ENCODE peak calls at places on chromosome 4, in six cellular contexts. V is OCI-LY7, A is keratinocyte, G is H9, W is fibroblast of lung, P is IMR-90. J is an unnamed sample.

GRCh38 chr4:146582864-146583263 is 55.8 kb upstream of the POU4F2 start:
- DNase-seq in V (no peak), G (no peak), A (no peak), P (no peak), W (no peak), J (no peak)

GRCh38 chr4:86918539-86919072 is 16.2 kb upstream of the AFF1 start:
- DNase-seq in A (no peak), G (no peak), W (peak; percentile 52), V (no peak), P (peak; percentile 86), J (no peak)

GRCh38 chr4:39044947-39045734 is 12.9 kb upstream of the TMEM156 start:
- DNase-seq in V (peak; percentile 63), G (peak; percentile 44), A (no peak), W (no peak), P (no peak), J (peak; percentile 79)

GRCh38 chr4:151324449-151325319 is 721 bp downstream of the SH3D19 start:
- DNase-seq in A (no peak), W (peak; percentile 45), V (no peak), G (peak; percentile 79), P (peak; percentile 47), J (peak; percentile 85)

GRCh38 chr4:184251680-184252000 is 34.0 kb upstream of the ENPP6 start:
- DNase-seq in P (no peak), W (no peak), V (no peak), A (no peak), G (no peak), J (no peak)

GRCh38 chr4:173252024-173252935 is 81.9 kb downstream of the HMGB2 start:
- DNase-seq in P (peak; percentile 100), G (no peak), A (peak; percentile 90), V (peak; percentile 63), W (peak; percentile 99), J (peak; percentile 73)

GRCh38 chr4:185232370-185232769 is 23.0 kb downstream of the SNX25 start:
- DNase-seq in G (no peak), V (no peak), W (peak; percentile 36), A (no peak), P (peak; percentile 57), J (peak; percentile 44)

GRCh38 chr4:98728433-98728832 is 70.0 kb upstream of the TSPAN5 start:
- DNase-seq in A (no peak), P (peak; percentile 69), W (peak; percentile 66), V (no peak), G (no peak), J (peak; percentile 84)

GRCh38 chr4:185201983-185202962 is 1.5 kb downstream of the CFAP97 start:
- DNase-seq in W (peak; percentile 28), V (peak; percentile 31), P (peak; percentile 42), A (no peak), G (peak; percentile 39), J (peak; percentile 93)

GRCh38 chr4:98720871-98721480 is 62.6 kb upstream of the TSPAN5 start:
- DNase-seq in G (no peak), W (peak; percentile 1), P (peak; percentile 10), V (no peak), A (peak; percentile 50), J (peak; percentile 29)

GRCh38 chr4:70901607-70901983 is 574 bp upstream of the MOB1B start:
- DNase-seq in V (peak; percentile 19), G (no peak), W (no peak), A (no peak), P (no peak), J (peak; percentile 87)

GRCh38 chr4:7275067-7275466 is 82.7 kb downstream of the SORCS2 start:
- DNase-seq in G (no peak), W (no peak), V (no peak), A (no peak), P (no peak), J (no peak)

GRCh38 chr4:3863841-3864734 is 97.9 kb downstream of the ADRA2C start:
- DNase-seq in G (no peak), V (no peak), W (no peak), P (no peak), A (no peak), J (peak; percentile 78)

GRCh38 chr4:112378858-112379257 is 81.7 kb downstream of the ALPK1 start:
- DNase-seq in A (no peak), G (no peak), W (no peak), V (no peak), P (no peak), J (no peak)

GRCh38 chr4:98516441-98517323 is 141.7 kb downstream of the TSPAN5 start:
- DNase-seq in P (peak; percentile 27), W (peak; percentile 50), G (no peak), A (no peak), V (no peak), J (no peak)

GRCh38 chr4:85759392-85759791 is 284.4 kb downstream of the ARHGAP24 start:
- DNase-seq in V (no peak), P (no peak), G (no peak), W (no peak), A (no peak), J (no peak)

GRCh38 chr4:173414456-173414855 is 15.5 kb upstream of the SCRG1 start:
- DNase-seq in G (no peak), A (no peak), W (no peak), P (no peak), V (no peak), J (no peak)

GRCh38 chr4:140152015-140152703 is 1.8 kb downstream of the MAML3 start:
- DNase-seq in W (no peak), P (no peak), G (no peak), A (no peak), V (peak; percentile 77), J (peak; percentile 86)

GRCh38 chr4:88172987-88173386 is 14.5 kb upstream of the ABCG2 start:
- DNase-seq in A (no peak), W (no peak), G (no peak), P (no peak), V (no peak), J (no peak)

GRCh38 chr4:10078481-10079233 is 37.9 kb downstream of the WDR1 start:
- DNase-seq in P (no peak), W (no peak), V (no peak), A (no peak), G (no peak), J (peak; percentile 80)

GRCh38 chr4:36582214-36582613 is 300.8 kb downstream of the DTHD1 start:
- DNase-seq in G (no peak), W (no peak), V (no peak), A (no peak), P (no peak), J (no peak)

GRCh38 chr4:139740531-139741041 is 75.0 kb downstream of the MGST2 start:
- DNase-seq in V (no peak), G (no peak), W (peak; percentile 98), A (peak; percentile 15), P (peak; percentile 97), J (peak; percentile 94)

GRCh38 chr4:117134386-117134785 is 49.0 kb upstream of the TRAM1L1 start:
- DNase-seq in P (peak; percentile 84), A (peak; percentile 5), V (no peak), G (peak; percentile 37), W (peak; percentile 82), J (no peak)

GRCh38 chr4:27276322-27277073 is 415.9 kb downstream of the STIM2 start:
- DNase-seq in G (no peak), P (no peak), A (no peak), W (no peak), V (no peak), J (no peak)

GRCh38 chr4:146182450-146182849 is 6.9 kb downstream of the LSM6 start:
- DNase-seq in A (no peak), G (no peak), W (no peak), P (no peak), V (no peak), J (no peak)

GRCh38 chr4:88860594-88860993 is 163.0 kb upstream of the NAP1L5 start:
- DNase-seq in P (peak; percentile 32), V (no peak), G (no peak), A (no peak), W (peak; percentile 38), J (no peak)

GRCh38 chr4:141074098-141074878 is 59.0 kb downstream of the RNF150 start:
- DNase-seq in G (no peak), V (no peak), A (no peak), P (no peak), W (no peak), J (no peak)

GRCh38 chr4:184728858-184729257 is 5.0 kb downstream of the CENPU start:
- DNase-seq in W (peak; percentile 44), P (peak; percentile 37), V (no peak), A (no peak), G (no peak), J (no peak)

GRCh38 chr4:11471613-11472012 is 42.9 kb upstream of the HS3ST1 start:
- DNase-seq in V (no peak), A (no peak), G (no peak), W (no peak), P (no peak), J (no peak)

GRCh38 chr4:14515556-14515955 is 486.7 kb upstream of the CPEB2 start:
- DNase-seq in W (no peak), V (no peak), G (no peak), A (no peak), P (no peak), J (no peak)

GRCh38 chr4:14524236-14524635 is 478.0 kb upstream of the CPEB2 start:
- DNase-seq in G (no peak), W (no peak), P (no peak), V (no peak), A (no peak), J (no peak)

GRCh38 chr4:14520171-14520570 is 482.1 kb upstream of the CPEB2 start:
- DNase-seq in V (no peak), A (no peak), W (peak; percentile 19), G (no peak), P (no peak), J (no peak)
- H2AFZ ChIP-seq in V (no peak overlapping the region), A (no peak overlapping the region), W (no peak overlapping the region), G (no peak overlapping the region), P (no peak overlapping the region), J (no peak overlapping the region)

GRCh38 chr4:13921805-13922204 is 294.3 kb upstream of the BOD1L1 start:
- DNase-seq in V (no peak), A (no peak), P (peak; percentile 69), W (peak; percentile 51), G (no peak), J (no peak)
- H3K27ac ChIP-seq in V (no peak overlapping the region), A (peak overlapping the region; percentile 99), P (peak overlapping the region; percentile 94), W (peak overlapping the region; percentile 100), G (no peak overlapping the region), J (peak overlapping the region; percentile 97)

DNA sequence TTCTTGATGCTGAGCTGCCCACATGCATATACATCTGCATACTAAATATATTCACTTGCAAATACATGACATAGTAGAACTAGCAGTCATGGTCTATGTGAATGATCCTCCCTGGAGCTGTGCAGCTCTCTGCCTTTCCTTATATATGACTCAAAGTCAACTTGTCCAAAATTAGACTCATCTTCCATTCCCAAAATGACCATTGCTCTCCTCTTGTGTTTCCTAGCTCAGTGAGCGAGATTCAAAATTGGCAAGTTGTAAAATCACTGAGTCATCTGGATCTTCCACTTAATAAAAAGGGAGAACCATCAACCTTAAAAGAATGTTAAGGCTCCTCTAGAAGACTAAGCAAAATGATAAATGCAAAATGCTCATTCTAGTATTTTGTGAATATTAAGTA is 448.2 kb downstream of the PPARGC1A start:
- DNase-seq in P (no peak), A (no peak), G (no peak), V (no peak), W (no peak), J (no peak)
- H4K20me1 ChIP-seq in P (no peaks in the 10 kb centered on the region), A (no peaks in the 10 kb centered on the region), G (no peaks in the 10 kb centered on the region), V (no peaks in the 10 kb centered on the region), W (no peaks in the 10 kb centered on the region), J (no peaks in the 10 kb centered on the region)

DNA sequence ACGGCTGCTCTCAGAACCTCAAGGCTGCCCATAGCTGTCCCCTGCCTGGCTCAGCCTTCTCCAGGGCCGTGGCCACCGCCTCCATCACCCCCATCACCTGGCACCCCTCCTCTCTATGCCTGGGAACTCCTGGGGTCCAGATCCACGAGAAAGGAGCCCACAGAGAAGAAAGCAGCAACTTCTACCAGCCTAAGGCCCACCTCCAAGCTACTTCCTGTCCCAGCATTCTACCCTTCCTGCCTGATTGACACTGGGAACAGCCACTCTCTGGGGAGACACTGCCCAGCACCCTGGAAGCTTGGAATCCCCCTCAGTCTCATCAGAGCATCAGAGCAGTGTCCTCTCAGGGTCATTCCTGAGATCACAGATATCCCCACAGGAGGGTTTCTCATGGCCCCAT is 36.9 kb upstream of the PROM1 start:
- DNase-seq in W (no peak), V (peak; percentile 29), G (peak; percentile 34), P (peak; percentile 1), A (no peak), J (no peak)
- H2AFZ ChIP-seq in W (no peak overlapping the region), V (peak overlapping the region; percentile 34), G (no peak overlapping the region), P (peak overlapping the region; percentile 58), A (no peak overlapping the region), J (no peak overlapping the region)

J was measured in osteoblast.